ENCODE peak calls at places on chromosomes 5 and 9, in four cellular contexts. C is IMR-90, H is H1, J is mesendoderm. E is an unnamed sample.
A peak's percentile ranks its signal among the peaks of the same experiment; 100 is the strongest.

GRCh38 chr9:118446962-118447490 is 742.8 kb downstream of the TLR4 start:
- DNase-seq in H (no peak), J (no peak), C (no peak), E (no peak)

GRCh38 chr5:685262-686171 is 7.6 kb downstream of the TPPP start:
- DNase-seq in J (no peak), H (no peak), C (no peak), E (peak; percentile 22)

GRCh38 chr9:114047717-114048116 is 30.4 kb downstream of the AMBP start:
- DNase-seq in H (peak; percentile 50), J (peak; percentile 66), C (no peak), E (peak; percentile 52)

GRCh38 chr9:81072758-81073157 is 616.6 kb downstream of the TLE1 start:
- DNase-seq in H (no peak), C (no peak), J (no peak), E (no peak)

GRCh38 chr9:17134843-17135577 is at the start of gene CNTLN:
- DNase-seq in J (peak; percentile 93), C (peak; percentile 85), H (peak; percentile 99), E (peak; percentile 95)

GRCh38 chr5:160155017-160155725 is 35.9 kb upstream of the PWWP2A start:
- DNase-seq in C (no peak), J (peak; percentile 78), H (no peak), E (no peak)

GRCh38 chr9:110282023-110282766 is 25.9 kb upstream of the TXN start:
- DNase-seq in H (no peak), C (no peak), J (no peak), E (no peak)

GRCh38 chr9:84828101-84828500 is 158.6 kb downstream of the NTRK2 start:
- DNase-seq in H (no peak), J (no peak), C (no peak), E (no peak)

GRCh38 chr9:20984471-20984870 is 47.0 kb downstream of the HACD4 start:
- DNase-seq in C (peak; percentile 41), J (no peak), H (no peak), E (no peak)

DNA sequence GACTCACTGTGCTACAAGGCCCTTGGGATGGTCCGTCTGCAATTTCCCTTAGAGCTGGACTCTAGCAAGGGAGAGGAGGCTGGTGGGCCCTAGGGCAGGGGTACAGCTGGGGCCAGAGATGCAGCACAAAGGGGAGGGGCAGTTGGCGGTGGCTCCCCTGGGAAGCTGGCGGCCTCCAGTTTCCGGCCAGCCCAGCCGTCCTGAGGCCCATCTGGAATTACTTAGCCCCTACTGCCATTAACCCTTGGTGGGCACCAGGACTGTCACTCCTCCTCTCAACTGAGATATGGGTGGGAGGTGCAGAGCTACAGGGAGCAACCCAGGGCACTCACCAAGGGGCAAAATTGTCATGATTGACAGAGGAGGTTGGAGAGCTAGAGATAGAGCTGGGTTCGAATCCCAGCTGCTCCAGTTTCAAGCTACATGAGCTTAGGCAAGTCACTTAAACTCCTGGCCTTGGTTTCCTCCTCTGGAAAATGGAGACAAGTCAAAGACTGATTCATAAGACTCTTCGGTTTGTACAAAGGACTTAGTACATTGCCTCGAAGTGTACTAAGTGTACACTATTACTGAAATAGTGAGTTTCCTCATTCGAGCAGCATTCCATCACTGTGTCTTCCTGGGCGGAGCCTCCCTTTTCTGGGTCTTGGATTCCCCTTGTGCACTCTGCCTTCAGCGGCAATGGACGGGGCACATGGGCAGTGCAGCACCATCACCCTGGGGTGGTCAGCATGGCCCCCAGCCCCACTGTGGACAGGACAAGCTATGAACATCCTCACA is 2.7 kb upstream of the PDGFRB start:
- DNase-seq in J (no peak), C (peak; percentile 40), H (no peak), E (no peak)
- H2BK5ac ChIP-seq in J (no peak overlapping the region), C (peak overlapping the region; percentile 38), H (no peak overlapping the region), E (no peak overlapping the region)

GRCh38 chr9:129150122-129150521 is 27.9 kb downstream of the IER5L start:
- DNase-seq in H (no peak), J (no peak), C (no peak), E (no peak)

GRCh38 chr9:129148463-129149204 is 29.4 kb downstream of the IER5L start:
- DNase-seq in H (no peak), J (no peak), C (no peak), E (no peak)

GRCh38 chr9:129151469-129151868 is 26.6 kb downstream of the IER5L start:
- DNase-seq in C (no peak), J (no peak), H (no peak), E (no peak)

GRCh38 chr9:129149442-129149841 is 28.6 kb downstream of the IER5L start:
- DNase-seq in J (no peak), H (no peak), C (no peak), E (no peak)

DNA sequence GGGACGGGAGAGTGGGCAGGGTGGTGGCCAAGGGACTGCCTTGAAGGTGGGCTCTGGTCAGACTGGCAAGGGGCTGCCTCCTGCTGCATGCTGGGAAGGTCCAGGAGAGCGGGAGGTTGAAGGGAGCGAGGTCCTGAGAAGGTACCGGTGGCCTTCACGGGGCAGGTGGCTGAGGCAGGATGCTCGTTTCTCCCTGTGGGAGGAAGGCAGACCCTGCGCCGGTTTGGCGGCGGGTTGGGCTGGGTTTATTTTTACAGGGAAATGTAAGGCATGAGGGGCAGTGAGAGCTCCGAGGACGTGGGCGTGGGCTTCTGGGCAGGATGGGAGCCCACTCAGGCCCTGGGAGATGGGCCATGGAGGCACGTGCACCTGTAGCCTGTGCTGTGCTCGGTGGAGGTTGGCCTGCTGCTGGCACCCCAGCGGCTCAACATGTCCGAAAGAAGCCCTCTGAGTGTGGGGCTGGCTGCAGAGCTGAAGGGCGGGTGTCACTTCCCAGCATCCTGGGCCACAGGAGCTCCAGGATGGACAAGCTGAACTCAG is 27.3 kb downstream of the IER5L start:
- DNase-seq in J (no peak), H (no peak), C (no peak), E (no peak)
- H3K56ac ChIP-seq in J (no peak overlapping the region), H (no peak overlapping the region), C (no peak overlapping the region), E (no peak overlapping the region)

GRCh38 chr5:136205061-136205702 is 12.2 kb upstream of the SMIM32 start:
- DNase-seq in J (no peak), H (no peak), C (no peak), E (no peak)
- H3K23ac ChIP-seq in J (no peak overlapping the region), H (no peak overlapping the region), C (no peak overlapping the region), E (no peak overlapping the region)

GRCh38 chr9:137022620-137023008 is 5.4 kb downstream of the ABCA2 start:
- DNase-seq in J (no peak), H (no peak), C (no peak), E (no peak)

GRCh38 chr9:137025120-137025966 is 2.7 kb downstream of the ABCA2 start:
- DNase-seq in J (no peak), C (no peak), H (no peak), E (peak; percentile 47)

GRCh38 chr9:137021979-137022619 is 5.9 kb downstream of the ABCA2 start:
- DNase-seq in H (peak; percentile 95), C (peak; percentile 68), J (peak; percentile 93), E (peak; percentile 98)

GRCh38 chr9:137023157-137023556 is 4.9 kb downstream of the ABCA2 start:
- DNase-seq in H (no peak), J (no peak), C (no peak), E (no peak)

GRCh38 chr9:137023583-137023991 is 4.5 kb downstream of the ABCA2 start:
- DNase-seq in J (no peak), C (no peak), H (no peak), E (no peak)
- H2BK5ac ChIP-seq in J (no peak overlapping the region), C (no peak overlapping the region), H (peak overlapping the region; percentile 5), E (no peak overlapping the region)

DNA sequence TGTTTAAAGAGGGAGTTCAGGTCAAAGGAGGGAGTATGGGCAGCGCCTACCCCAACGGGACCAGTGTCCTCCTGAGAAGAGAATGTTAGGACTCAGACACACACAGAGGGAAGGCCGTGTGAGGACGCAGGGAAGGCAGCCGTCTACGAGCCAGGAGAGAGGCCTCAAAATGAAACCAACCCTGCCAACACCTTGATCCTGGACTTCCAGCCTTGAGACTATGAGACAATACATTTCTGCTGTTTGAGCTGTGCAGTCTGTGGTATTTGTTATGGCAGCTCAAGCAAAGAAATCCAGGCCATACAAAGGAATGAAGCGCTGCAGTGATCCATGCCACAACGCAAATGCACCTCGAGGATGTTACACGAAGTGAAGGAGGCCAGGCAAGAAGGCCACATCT is 97.9 kb downstream of the COL23A1 start:
- DNase-seq in J (no peak), H (no peak), C (no peak), E (no peak)
- H3K56ac ChIP-seq in J (no peak overlapping the region), H (no peak overlapping the region), C (no peak overlapping the region), E (no peak overlapping the region)